ENCODE peak calls at places on chromosome 20, in five cellular contexts. D is upper lobe of right lung, Z is caudate nucleus, G is IMR-90, N is adrenal gland. B is an unnamed sample.

GRCh38 chr20:5119143-5119434 is 669 bp downstream of the PCNA start:
- DNase-seq in D (no peak), Z (no peak), G (no peak), N (no peak), B (no peak)

GRCh38 chr20:63606701-63607100 is 20.2 kb downstream of the GMEB2 start:
- DNase-seq in D (no peak), Z (no peak), G (no peak), N (no peak), B (no peak)

GRCh38 chr20:32585011-32585518 is at the start of gene NOL4L:
- DNase-seq in D (no peak), Z (peak; percentile 42), G (no peak), N (no peak), B (no peak)

GRCh38 chr20:1431158-1431557 is 35.5 kb downstream of the NSFL1C start:
- DNase-seq in D (no peak), Z (no peak), G (no peak), N (no peak), B (no peak)

GRCh38 chr20:37346526-37347346 is 796 bp downstream of the SRC start:
- DNase-seq in D (no peak), Z (no peak), G (no peak), N (no peak), B (no peak)

GRCh38 chr20:8532169-8532568 is 400.1 kb downstream of the PLCB1 start:
- DNase-seq in D (no peak), Z (no peak), G (no peak), N (no peak), B (no peak)

GRCh38 chr20:19889011-19889953 is 127.9 kb upstream of the NAA20 start:
- DNase-seq in D (no peak), Z (peak; percentile 56), G (peak; percentile 76), N (peak; percentile 43), B (peak; percentile 34)

GRCh38 chr20:3930265-3931206 is 41.3 kb downstream of the PANK2 start:
- DNase-seq in D (no peak), Z (no peak), G (no peak), N (no peak), B (no peak)

GRCh38 chr20:2261105-2261504 is 34.7 kb upstream of the TGM3 start:
- DNase-seq in D (no peak), Z (no peak), G (no peak), N (no peak), B (no peak)

GRCh38 chr20:45456632-45457031 is 12.9 kb upstream of the WFDC2 start:
- DNase-seq in D (no peak), Z (no peak), G (no peak), N (no peak), B (no peak)

GRCh38 chr20:20743511-20744169 is 31.2 kb upstream of the RALGAPA2 start:
- DNase-seq in D (peak; percentile 80), Z (peak; percentile 40), G (no peak), N (no peak), B (peak; percentile 58)

GRCh38 chr20:36483205-36483918 is 58.0 kb upstream of the MYL9 start:
- DNase-seq in D (no peak), Z (no peak), G (no peak), N (peak; percentile 19), B (no peak)

GRCh38 chr20:9498322-9498721 is 16.1 kb upstream of the LAMP5 start:
- DNase-seq in D (no peak), Z (no peak), G (peak; percentile 44), N (no peak), B (no peak)

GRCh38 chr20:40442181-40442963 is 246.7 kb downstream of the MAFB start:
- DNase-seq in D (no peak), Z (no peak), G (no peak), N (no peak), B (no peak)

GRCh38 chr20:58116505-58116904 is 111.9 kb downstream of the ANKRD60 start:
- DNase-seq in D (no peak), Z (no peak), G (no peak), N (no peak), B (no peak)

GRCh38 chr20:39072653-39073052 is 110.5 kb downstream of the DHX35 start:
- DNase-seq in D (no peak), Z (no peak), G (no peak), N (no peak), B (no peak)

GRCh38 chr20:58308680-58309527 is 611 bp upstream of the RAB22A start:
- DNase-seq in D (peak; percentile 87), Z (peak; percentile 20), G (peak; percentile 46), N (peak; percentile 75), B (peak; percentile 50)

GRCh38 chr20:33019465-33020277 is 11.8 kb upstream of the BPIFB6 start:
- DNase-seq in D (no peak), Z (no peak), G (no peak), N (no peak), B (no peak)

GRCh38 chr20:38514947-38515346 is 42.3 kb downstream of the RALGAPB start:
- DNase-seq in D (no peak), Z (no peak), G (no peak), N (no peak), B (no peak)

GRCh38 chr20:1809121-1809520 is 86.1 kb upstream of the SIRPA start:
- DNase-seq in D (no peak), Z (no peak), G (peak; percentile 92), N (peak; percentile 18), B (no peak)

GRCh38 chr20:24439737-24440136 is 29.7 kb upstream of the SYNDIG1 start:
- DNase-seq in D (no peak), Z (no peak), G (no peak), N (no peak), B (no peak)

GRCh38 chr20:63602321-63602720 is 24.6 kb downstream of the GMEB2 start:
- DNase-seq in D (no peak), Z (no peak), G (no peak), N (no peak), B (no peak)

GRCh38 chr20:40110241-40110910 is 578.7 kb downstream of the MAFB start:
- DNase-seq in D (no peak), Z (no peak), G (no peak), N (no peak), B (no peak)

GRCh38 chr20:8523684-8524083 is 391.6 kb downstream of the PLCB1 start:
- DNase-seq in D (no peak), Z (no peak), G (peak; percentile 8), N (no peak), B (no peak)

GRCh38 chr20:31757254-31757653 is 18.2 kb downstream of the TPX2 start:
- DNase-seq in D (no peak), Z (no peak), G (no peak), N (no peak), B (no peak)

GRCh38 chr20:25540273-25540672 is 45.1 kb downstream of the NINL start:
- DNase-seq in D (no peak), Z (peak; percentile 21), G (no peak), N (peak; percentile 56), B (no peak)

GRCh38 chr20:9204979-9205378 is 136.1 kb downstream of the PLCB4 start:
- DNase-seq in D (no peak), Z (no peak), G (no peak), N (no peak), B (no peak)

GRCh38 chr20:33909331-33909921 is 84.3 kb upstream of the RALY start:
- DNase-seq in D (no peak), Z (no peak), G (peak; percentile 96), N (peak; percentile 30), B (no peak)

GRCh38 chr20:1619861-1620444 is at the start of gene SIRPB1:
- DNase-seq in D (peak; percentile 57), Z (no peak), G (peak; percentile 0), N (peak; percentile 21), B (no peak)

GRCh38 chr20:57215426-57215825 is 51.0 kb downstream of the BMP7 start:
- DNase-seq in D (no peak), Z (no peak), G (no peak), N (no peak), B (no peak)

GRCh38 chr20:37968726-37969401 is 64.4 kb downstream of the TTI1 start:
- DNase-seq in D (no peak), Z (no peak), G (no peak), N (no peak), B (no peak)

GRCh38 chr20:58407966-58408557 is 19.0 kb downstream of the VAPB start:
- DNase-seq in D (no peak), Z (no peak), G (no peak), N (no peak), B (no peak)

DNA sequence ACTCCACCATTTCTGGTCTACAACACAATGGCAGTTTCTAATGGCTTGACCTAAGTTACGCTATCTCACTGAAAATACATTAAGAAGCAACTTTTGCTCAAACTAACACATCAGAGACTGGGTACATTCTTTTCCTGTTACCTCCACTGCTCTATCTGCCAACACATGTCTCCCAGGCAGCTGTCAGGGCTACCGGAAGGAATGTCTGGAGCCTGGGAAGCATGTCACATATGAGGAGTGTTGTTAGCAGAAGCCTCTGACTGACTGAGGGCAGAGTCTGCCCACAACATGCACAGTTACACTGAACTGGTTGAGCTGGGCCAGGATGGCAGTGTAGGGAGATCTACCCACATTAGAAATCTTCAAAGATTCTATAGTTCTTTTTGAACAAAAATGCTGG is 264.5 kb downstream of the KIF16B start:
- DNase-seq in D (no peak), Z (no peak), G (peak; percentile 46), N (no peak), B (no peak)
- H3K27ac ChIP-seq in D (no peak overlapping the region), Z (no peak overlapping the region), G (no peak overlapping the region), N (no peak overlapping the region), B (no peak overlapping the region)

DNA sequence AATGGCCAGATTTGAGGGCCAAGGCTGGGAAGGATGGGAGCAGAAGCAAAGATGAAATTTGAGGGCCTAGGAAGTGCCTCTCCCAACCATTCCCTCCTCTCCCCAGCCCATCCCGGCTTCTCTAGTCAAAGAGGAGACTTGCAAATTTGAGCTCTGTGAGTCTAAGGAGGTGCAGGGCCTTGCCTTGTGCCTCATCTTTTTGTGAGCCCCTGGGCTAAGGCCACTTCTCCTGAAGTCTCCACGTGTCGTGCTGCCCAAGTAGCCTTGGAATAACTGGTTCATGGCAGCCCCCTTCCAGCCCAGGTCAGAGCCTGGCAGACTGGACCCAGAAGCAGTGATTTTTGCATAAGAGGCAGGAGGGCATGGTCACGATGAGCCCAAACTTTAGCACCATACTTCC is 6.7 kb downstream of the PTGIS start:
- DNase-seq in D (no peak), Z (no peak), G (no peak), N (no peak), B (no peak)
- H3K27ac ChIP-seq in D (no peak overlapping the region), Z (no peak overlapping the region), G (no peak overlapping the region), N (no peak overlapping the region), B (peak overlapping the region; percentile 77)

GRCh38 chr20:51347871-51348270 is 194.6 kb downstream of the NFATC2 start:
- DNase-seq in D (no peak), Z (no peak), G (no peak), N (no peak), B (no peak)

GRCh38 chr20:51348866-51349265 is 193.7 kb downstream of the NFATC2 start:
- DNase-seq in D (no peak), Z (no peak), G (no peak), N (no peak), B (no peak)

GRCh38 chr20:51354191-51354768 is 188.2 kb downstream of the NFATC2 start:
- DNase-seq in D (peak; percentile 17), Z (no peak), G (peak; percentile 85), N (no peak), B (no peak)

GRCh38 chr20:51352790-51353189 is 189.7 kb downstream of the NFATC2 start:
- DNase-seq in D (peak; percentile 32), Z (no peak), G (no peak), N (no peak), B (no peak)

GRCh38 chr20:51350941-51351631 is 191.4 kb downstream of the NFATC2 start:
- DNase-seq in D (no peak), Z (no peak), G (peak; percentile 95), N (no peak), B (peak; percentile 20)
- H3K27ac ChIP-seq in D (no peak overlapping the region), Z (no peak overlapping the region), G (peak overlapping the region; percentile 87), N (no peak overlapping the region), B (no peak overlapping the region)

GRCh38 chr20:54110041-54110440 is 39.6 kb upstream of the BCAS1 start:
- DNase-seq in D (no peak), Z (no peak), G (no peak), N (no peak), B (no peak)
- H3K27ac ChIP-seq in D (no peak overlapping the region), Z (no peak overlapping the region), G (no peak overlapping the region), N (no peak overlapping the region), B (no peak overlapping the region)